ENCODE peak calls at places on chromosomes 3 and 15, in ten cellular contexts. N is fibroblast of pulmonary artery, C is fibroblast of mammary gland, X is endodermal cell, A is GM06990, O is AG04449, J is ovary, F is H1, B is heart right ventricle, D is cardiac fibroblast. W is an unnamed sample.

GRCh38 chr3:73719413-73719831 is 94.7 kb upstream of the PDZRN3 start:
- DNase-seq in J (no peak), C (peak), B (no peak), D (peak), N (peak), A (no peak), F (no peak), O (no peak), X (no peak), W (peak)

GRCh38 chr15:77781131-77782051 is 148.7 kb upstream of the LINGO1 start:
- DNase-seq in N (no peak), B (no peak), X (no peak), D (no peak), F (no peak), O (no peak), C (no peak), A (no peak), J (no peak), W (no peak)

GRCh38 chr3:13197281-13197680 is 124.1 kb upstream of the IQSEC1 start:
- DNase-seq in J (no peak), A (no peak), C (no peak), B (no peak), O (no peak), X (no peak), D (no peak), N (no peak), F (no peak), W (no peak)

GRCh38 chr3:134344560-134344959 is 29.7 kb downstream of the AMOTL2 start:
- DNase-seq in D (no peak), J (no peak), F (no peak), A (no peak), B (no peak), C (no peak), X (no peak), N (no peak), O (no peak), W (no peak)

GRCh38 chr3:10601131-10601856 is 95.9 kb upstream of the ATP2B2 start:
- DNase-seq in O (no peak), C (no peak), X (no peak), F (no peak), B (no peak), A (no peak), J (no peak), D (no peak), N (no peak), W (peak)

GRCh38 chr15:58748040-58748786 is 1.3 kb downstream of the ADAM10 start:
- DNase-seq in J (no peak), N (no peak), C (no peak), B (no peak), X (no peak), A (peak), F (no peak), D (no peak), O (no peak), W (no peak)

GRCh38 chr15:52295421-52295991 is at the start of gene MYO5C:
- DNase-seq in B (peak), F (peak), J (peak), D (peak), O (no peak), X (peak), A (no peak), C (no peak), N (peak), W (no peak)

GRCh38 chr3:24952388-24952787 is 457.7 kb upstream of the THRB start:
- DNase-seq in D (no peak), F (peak), C (no peak), A (no peak), N (no peak), J (no peak), B (no peak), X (peak), O (no peak), W (no peak)

GRCh38 chr3:72888546-72889309 is 882 bp downstream of the GXYLT2 start:
- DNase-seq in X (peak), O (no peak), A (no peak), B (no peak), D (peak), J (no peak), C (peak), N (peak), F (peak), W (no peak)

GRCh38 chr15:59847925-59848415 is 156.1 kb upstream of the FOXB1 start:
- DNase-seq in N (no peak), J (no peak), A (no peak), X (no peak), C (no peak), F (no peak), D (no peak), O (no peak), B (no peak), W (no peak)

GRCh38 chr3:141076821-141077571 is 25.8 kb downstream of the SPSB4 start:
- DNase-seq in O (no peak), C (peak), B (peak), N (peak), F (no peak), A (no peak), X (peak), D (peak), J (peak), W (no peak)

GRCh38 chr3:80770106-80771079 is 991.1 kb downstream of the GBE1 start:
- DNase-seq in C (peak), B (no peak), A (no peak), D (peak), N (peak), F (no peak), X (no peak), O (no peak), J (no peak), W (no peak)

GRCh38 chr3:46722443-46722842 is 4.8 kb upstream of the PRSS50 start:
- DNase-seq in X (no peak), B (no peak), F (no peak), N (no peak), D (no peak), A (no peak), J (no peak), O (no peak), C (no peak), W (no peak)

GRCh38 chr3:181622365-181622764 is 89.4 kb upstream of the SOX2 start:
- DNase-seq in B (no peak), D (peak), A (no peak), N (peak), J (no peak), C (peak), X (no peak), O (no peak), F (no peak), W (no peak)

GRCh38 chr15:75751901-75752300 is 39.3 kb upstream of the CSPG4 start:
- DNase-seq in A (no peak), O (no peak), X (peak), F (no peak), B (no peak), N (no peak), D (no peak), J (no peak), C (no peak), W (no peak)

GRCh38 chr15:82894971-82895520 is 57.5 kb downstream of the HOMER2 start:
- DNase-seq in N (no peak), B (no peak), J (no peak), O (no peak), C (no peak), A (no peak), F (peak), D (no peak), X (peak), W (peak)

GRCh38 chr15:66647358-66647757 is 54.7 kb upstream of the SMAD6 start:
- DNase-seq in X (peak), B (peak), A (no peak), N (peak), J (peak), D (peak), C (no peak), O (no peak), F (no peak), W (no peak)

GRCh38 chr15:52071570-52071969 is 41.0 kb downstream of the BCL2L10 start:
- DNase-seq in D (no peak), N (no peak), J (no peak), C (no peak), X (no peak), F (no peak), O (no peak), A (no peak), B (no peak), W (no peak)

GRCh38 chr3:73848173-73848751 is 223.5 kb upstream of the PDZRN3 start:
- DNase-seq in N (peak), X (no peak), B (no peak), F (no peak), C (peak), D (peak), O (no peak), J (no peak), A (no peak), W (peak)

GRCh38 chr15:52133510-52134220 is 21.1 kb upstream of the BCL2L10 start:
- DNase-seq in F (no peak), B (no peak), A (no peak), C (no peak), O (no peak), N (no peak), X (peak), D (no peak), J (no peak), W (no peak)

GRCh38 chr3:79002465-79003372 is 765.1 kb downstream of the ROBO1 start:
- DNase-seq in A (no peak), F (no peak), C (no peak), D (peak), X (no peak), B (no peak), N (peak), O (no peak), J (no peak), W (no peak)

GRCh38 chr3:58693929-58694850 is 27.6 kb upstream of the FAM3D start:
- DNase-seq in C (no peak), N (no peak), F (no peak), X (no peak), B (no peak), J (no peak), D (no peak), A (peak), O (no peak), W (no peak)

GRCh38 chr3:130227540-130227939 is 117.9 kb upstream of the COL6A5 start:
- DNase-seq in B (no peak), F (no peak), N (no peak), X (no peak), C (no peak), J (no peak), D (no peak), O (no peak), A (no peak), W (no peak)

GRCh38 chr15:78449220-78449999 is 11.4 kb downstream of the IREB2 start:
- DNase-seq in C (no peak), A (no peak), F (no peak), X (no peak), O (no peak), N (no peak), J (no peak), B (no peak), D (no peak), W (no peak)

GRCh38 chr3:195823998-195824397 is 12.3 kb upstream of the MUC4 start:
- DNase-seq in D (no peak), A (no peak), B (no peak), O (no peak), X (no peak), F (no peak), C (peak), J (no peak), N (no peak), W (no peak)

GRCh38 chr3:68809596-68809995 is 122.8 kb downstream of the TAFA4 start:
- DNase-seq in A (no peak), C (no peak), D (no peak), F (no peak), O (no peak), N (no peak), J (no peak), X (no peak), B (no peak), W (no peak)

GRCh38 chr3:85875589-85875988 is 916.8 kb downstream of the CADM2 start:
- DNase-seq in N (no peak), J (no peak), O (no peak), B (no peak), X (no peak), D (no peak), A (no peak), F (no peak), C (no peak), W (no peak)

GRCh38 chr3:147387550-147388394 is 18.6 kb downstream of the ZIC4 start:
- DNase-seq in B (no peak), D (no peak), N (no peak), X (no peak), C (no peak), F (peak), A (no peak), O (no peak), J (no peak), W (no peak)

GRCh38 chr3:126127904-126128303 is 44.0 kb upstream of the SLC41A3 start:
- DNase-seq in N (no peak), C (no peak), B (peak), O (no peak), F (peak), D (no peak), J (no peak), X (peak), A (no peak), W (no peak)

GRCh38 chr15:101031203-101031602 is 112.0 kb downstream of the LRRK1 start:
- DNase-seq in N (peak), X (peak), O (no peak), A (no peak), B (peak), C (peak), D (peak), J (no peak), F (peak), W (no peak)

GRCh38 chr3:124115965-124116364 is 124.0 kb upstream of the ROPN1 start:
- DNase-seq in C (no peak), X (no peak), O (no peak), F (no peak), B (no peak), A (no peak), D (no peak), J (no peak), N (no peak), W (no peak)

GRCh38 chr3:158539414-158540014 is 31.5 kb upstream of the MLF1 start:
- DNase-seq in X (peak), O (no peak), D (peak), F (no peak), A (peak), C (peak), N (peak), B (peak), J (no peak), W (peak)

GRCh38 chr15:56631765-56632164 is 101.5 kb downstream of the ZNF280D start:
- DNase-seq in O (no peak), B (no peak), C (no peak), N (no peak), X (no peak), D (no peak), A (no peak), F (no peak), J (no peak), W (no peak)

GRCh38 chr15:77527164-77527778 is 105.4 kb downstream of the LINGO1 start:
- DNase-seq in O (no peak), A (no peak), J (peak), F (no peak), D (peak), X (peak), C (no peak), N (peak), B (peak), W (peak)

GRCh38 chr3:157079677-157080369 is 80.1 kb downstream of the CCNL1 start:
- DNase-seq in B (no peak), O (no peak), D (no peak), C (peak), N (no peak), F (peak), X (peak), J (no peak), A (no peak), W (no peak)

GRCh38 chr15:81336568-81336967 is 12.6 kb upstream of the STARD5 start:
- DNase-seq in O (no peak), F (peak), C (peak), A (no peak), N (peak), X (no peak), J (no peak), D (peak), B (no peak), W (no peak)

GRCh38 chr3:179108091-179108490 is 36.5 kb upstream of the ZMAT3 start:
- DNase-seq in C (peak), J (no peak), F (no peak), X (no peak), N (peak), O (no peak), B (no peak), D (peak), A (no peak), W (no peak)

GRCh38 chr15:41983621-41984571 is 11.5 kb upstream of the EHD4 start:
- DNase-seq in A (no peak), J (no peak), B (no peak), F (no peak), N (no peak), O (no peak), X (peak), D (no peak), C (no peak), W (no peak)

GRCh38 chr3:139248593-139249255 is 95.1 kb upstream of the MRPS22 start:
- DNase-seq in A (no peak), X (no peak), N (no peak), F (peak), B (no peak), C (no peak), D (no peak), J (no peak), O (no peak), W (no peak)
- TF ChIP-seq CTCF in A (no peak), X (no peak), N (no peak), F (no peak), B (no peak), C (no peak), D (no peak), J (no peak), O (no peak), W (no peak)

DNA sequence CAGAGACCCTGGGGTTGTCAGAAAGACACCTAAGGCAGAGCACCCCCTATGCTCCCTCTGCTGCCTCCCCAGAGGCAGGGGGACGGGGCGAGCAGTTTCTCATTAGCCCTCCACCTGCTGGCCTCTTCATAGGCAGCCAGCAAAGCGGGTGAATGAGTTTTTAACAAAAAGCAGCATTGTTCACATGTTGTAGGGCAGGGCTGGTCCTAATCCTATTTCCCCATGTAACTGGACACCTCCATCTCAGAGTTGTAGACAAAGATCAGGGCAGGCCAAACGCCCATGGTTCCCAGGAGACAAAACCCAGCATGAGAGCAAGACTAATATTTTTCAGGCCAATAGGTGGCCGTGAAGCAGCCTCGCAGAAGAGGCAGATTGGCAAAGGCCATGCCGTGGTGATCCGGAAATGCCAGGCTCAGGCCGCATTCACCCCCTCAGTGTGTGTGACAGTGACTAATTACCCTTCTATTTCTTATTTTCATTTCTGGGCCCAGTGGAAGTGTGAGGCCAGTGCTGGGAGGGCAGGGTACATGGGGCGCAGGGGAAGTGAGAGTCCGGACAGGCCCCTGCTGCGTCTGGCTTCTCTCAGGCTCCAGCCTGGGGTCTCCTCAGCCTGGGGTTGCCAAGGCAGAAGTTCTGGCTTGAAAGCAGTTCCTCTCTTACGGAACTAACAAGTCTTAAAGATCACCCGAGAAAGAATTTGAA is 64.7 kb downstream of the BOC start:
- DNase-seq in F (no peak), J (no peak), C (peak), X (peak), B (no peak), O (no peak), A (peak), N (peak), D (peak), W (peak)
- H3K4me3 ChIP-seq in F (no peak), J (no peak), C (no peak), X (no peak), B (peak), O (peak), A (peak), N (peak), D (peak), W (peak)

DNA sequence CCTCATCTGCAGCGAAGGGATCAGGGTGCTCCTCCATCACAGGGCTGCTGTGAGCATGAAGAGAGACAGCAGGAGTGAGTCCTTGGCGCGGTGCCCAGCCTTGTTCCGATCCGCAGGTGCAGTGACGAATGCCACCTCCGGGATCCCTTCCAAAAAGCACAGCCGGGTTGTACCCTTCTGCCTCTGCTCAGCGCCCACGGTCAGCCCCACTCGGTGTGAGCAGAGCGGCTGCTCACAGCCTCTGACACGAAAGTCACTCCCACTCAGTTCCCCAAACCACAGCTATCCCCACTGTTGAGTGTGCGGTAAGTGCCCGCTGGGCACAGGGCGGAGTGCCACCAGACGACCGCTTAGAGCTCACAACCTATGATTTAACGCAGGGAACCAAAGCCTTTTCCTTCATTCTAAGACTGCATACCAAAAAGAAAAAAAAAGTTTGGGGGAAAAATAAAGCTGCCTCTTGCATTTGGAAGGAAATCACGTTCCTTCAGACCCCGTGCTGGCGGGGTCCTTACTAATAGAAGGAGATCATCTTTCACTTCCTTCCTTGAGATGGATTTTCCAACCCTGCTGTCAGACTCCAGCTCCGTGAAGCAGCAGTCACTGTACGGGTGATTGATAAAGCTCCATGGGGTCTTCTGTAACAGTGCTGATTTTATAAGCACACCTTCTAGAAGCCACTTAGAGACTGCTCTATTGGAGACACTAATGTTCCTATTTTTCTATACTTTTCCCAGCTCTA is 34.7 kb upstream of the TUBGCP5 start:
- DNase-seq in A (no peak), D (no peak), C (no peak), B (no peak), O (no peak), X (no peak), J (no peak), N (no peak), F (no peak), W (no peak)
- TF ChIP-seq CTCF in A (no peak), D (no peak), C (no peak), B (no peak), O (no peak), X (no peak), J (no peak), N (no peak), F (no peak), W (no peak)

GRCh38 chr3:107663266-107663665 is 140.5 kb downstream of the BBX start:
- DNase-seq in A (no peak), O (no peak), F (no peak), J (no peak), X (no peak), N (no peak), D (no peak), C (no peak), B (no peak), W (no peak)

GRCh38 chr3:107662586-107662985 is 139.8 kb downstream of the BBX start:
- DNase-seq in X (no peak), N (peak), B (no peak), O (no peak), F (no peak), J (no peak), D (no peak), C (peak), A (no peak), W (no peak)

GRCh38 chr3:107660316-107660976 is 137.7 kb downstream of the BBX start:
- DNase-seq in D (peak), F (no peak), B (no peak), A (no peak), C (peak), O (peak), X (no peak), J (no peak), N (peak), W (no peak)

GRCh38 chr3:107661447-107662108 is 138.8 kb downstream of the BBX start:
- DNase-seq in D (no peak), A (no peak), B (no peak), C (peak), O (no peak), X (no peak), J (no peak), F (no peak), N (peak), W (no peak)

DNA sequence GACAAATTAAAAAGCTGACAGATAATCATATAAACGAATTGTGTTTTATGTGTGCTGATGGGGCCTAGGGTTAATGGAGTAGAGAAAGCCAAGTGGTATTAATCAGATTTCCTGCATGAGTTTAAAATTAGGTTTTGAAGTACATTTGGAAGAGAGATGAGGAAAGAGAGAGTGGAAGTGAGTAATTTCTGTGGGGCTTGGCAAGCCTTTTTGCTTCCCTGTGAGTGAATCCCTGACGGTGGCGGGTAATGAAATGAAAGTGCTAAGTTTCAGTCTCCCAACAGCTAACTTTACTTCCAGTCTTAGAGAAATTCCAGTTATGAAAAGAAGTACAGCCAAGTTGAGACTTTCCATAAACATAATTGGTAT is 139.3 kb downstream of the BBX start:
- DNase-seq in A (no peak), N (peak), B (peak), O (no peak), X (no peak), F (no peak), J (no peak), C (peak), D (peak), W (peak)
- H3K4me3 ChIP-seq in A (no peak), N (peak), B (peak), O (no peak), X (no peak), F (no peak), J (no peak), C (peak), D (peak), W (no peak)

W was measured in astrocyte of the cerebellum.